ENCODE peak calls at places on chromosomes 5 and 9, in eight cellular contexts. One of them, this sample, is unnamed.
A peak's percentile ranks its signal among the peaks of the same experiment; 100 is the strongest.

GRCh38 chr9:124695280-124695890 is 75.7 kb downstream of the NR6A1 start:
- DNase-seq in tibial artery: no peak
- DNase-seq in AG10803: peak; percentile 55
- DNase-seq in sigmoid colon: no peak
- DNase-seq in Panc1: no peak
- DNase-seq in A549: peak; percentile 4
- DNase-seq in OCI-LY7: no peak
- DNase-seq in right atrium auricular region: no peak
- DNase-seq in this sample: no peak

GRCh38 chr9:115250646-115251045 is 132.7 kb upstream of the TNC start:
- DNase-seq in tibial artery: no peak
- DNase-seq in AG10803: peak; percentile 98
- DNase-seq in sigmoid colon: no peak
- DNase-seq in Panc1: no peak
- DNase-seq in A549: no peak
- DNase-seq in OCI-LY7: no peak
- DNase-seq in right atrium auricular region: no peak
- DNase-seq in this sample: peak; percentile 90

GRCh38 chr5:128681764-128682664 is 144.0 kb upstream of the FBN2 start:
- DNase-seq in tibial artery: no peak
- DNase-seq in AG10803: no peak
- DNase-seq in sigmoid colon: no peak
- DNase-seq in Panc1: no peak
- DNase-seq in A549: no peak
- DNase-seq in OCI-LY7: no peak
- DNase-seq in right atrium auricular region: no peak
- DNase-seq in this sample: peak; percentile 33

GRCh38 chr9:16417101-16417500 is 453.4 kb downstream of the BNC2 start:
- DNase-seq in tibial artery: no peak
- DNase-seq in AG10803: peak; percentile 97
- DNase-seq in sigmoid colon: no peak
- DNase-seq in Panc1: no peak
- DNase-seq in A549: peak; percentile 66
- DNase-seq in OCI-LY7: no peak
- DNase-seq in right atrium auricular region: no peak
- DNase-seq in this sample: peak; percentile 82

GRCh38 chr9:127015926-127016512 is 101.4 kb downstream of the RALGPS1 start:
- DNase-seq in tibial artery: no peak
- DNase-seq in AG10803: no peak
- DNase-seq in sigmoid colon: no peak
- DNase-seq in Panc1: no peak
- DNase-seq in A549: no peak
- DNase-seq in OCI-LY7: no peak
- DNase-seq in right atrium auricular region: no peak
- DNase-seq in this sample: no peak

GRCh38 chr5:57327934-57328333 is 154.1 kb downstream of the GPBP1 start:
- DNase-seq in tibial artery: no peak
- DNase-seq in AG10803: no peak
- DNase-seq in sigmoid colon: no peak
- DNase-seq in Panc1: no peak
- DNase-seq in A549: peak; percentile 42
- DNase-seq in OCI-LY7: no peak
- DNase-seq in right atrium auricular region: no peak
- DNase-seq in this sample: peak; percentile 46

GRCh38 chr9:80796662-80797426 is 892.5 kb downstream of the TLE1 start:
- DNase-seq in tibial artery: no peak
- DNase-seq in AG10803: no peak
- DNase-seq in sigmoid colon: peak; percentile 67
- DNase-seq in Panc1: no peak
- DNase-seq in A549: no peak
- DNase-seq in OCI-LY7: no peak
- DNase-seq in right atrium auricular region: no peak
- DNase-seq in this sample: no peak

GRCh38 chr9:13587581-13587980 is 308.1 kb upstream of the MPDZ start:
- DNase-seq in tibial artery: no peak
- DNase-seq in AG10803: no peak
- DNase-seq in sigmoid colon: no peak
- DNase-seq in Panc1: no peak
- DNase-seq in A549: no peak
- DNase-seq in OCI-LY7: no peak
- DNase-seq in right atrium auricular region: no peak
- DNase-seq in this sample: no peak

GRCh38 chr5:172956936-172957335 is 2.3 kb upstream of the RPL26L1 start:
- DNase-seq in tibial artery: no peak
- DNase-seq in AG10803: peak; percentile 50
- DNase-seq in sigmoid colon: no peak
- DNase-seq in Panc1: no peak
- DNase-seq in A549: no peak
- DNase-seq in OCI-LY7: no peak
- DNase-seq in right atrium auricular region: no peak
- DNase-seq in this sample: no peak

GRCh38 chr5:164353155-164353554 is 847.7 kb downstream of the MAT2B start:
- DNase-seq in tibial artery: no peak
- DNase-seq in AG10803: no peak
- DNase-seq in sigmoid colon: no peak
- DNase-seq in Panc1: no peak
- DNase-seq in A549: no peak
- DNase-seq in OCI-LY7: no peak
- DNase-seq in right atrium auricular region: no peak
- DNase-seq in this sample: peak; percentile 56

GRCh38 chr9:96674914-96675538 is 19.9 kb upstream of the PRXL2C start:
- DNase-seq in tibial artery: no peak
- DNase-seq in AG10803: peak; percentile 23
- DNase-seq in sigmoid colon: no peak
- DNase-seq in Panc1: no peak
- DNase-seq in A549: peak; percentile 33
- DNase-seq in OCI-LY7: no peak
- DNase-seq in right atrium auricular region: no peak
- DNase-seq in this sample: peak; percentile 56

GRCh38 chr9:13064060-13064459 is 215.4 kb downstream of the MPDZ start:
- DNase-seq in tibial artery: no peak
- DNase-seq in AG10803: no peak
- DNase-seq in sigmoid colon: no peak
- DNase-seq in Panc1: no peak
- DNase-seq in A549: no peak
- DNase-seq in OCI-LY7: no peak
- DNase-seq in right atrium auricular region: no peak
- DNase-seq in this sample: no peak

GRCh38 chr5:54793612-54794436 is 191.6 kb downstream of the ESM1 start:
- DNase-seq in tibial artery: no peak
- DNase-seq in AG10803: peak; percentile 77
- DNase-seq in sigmoid colon: no peak
- DNase-seq in Panc1: no peak
- DNase-seq in A549: no peak
- DNase-seq in OCI-LY7: no peak
- DNase-seq in right atrium auricular region: no peak
- DNase-seq in this sample: no peak

DNA sequence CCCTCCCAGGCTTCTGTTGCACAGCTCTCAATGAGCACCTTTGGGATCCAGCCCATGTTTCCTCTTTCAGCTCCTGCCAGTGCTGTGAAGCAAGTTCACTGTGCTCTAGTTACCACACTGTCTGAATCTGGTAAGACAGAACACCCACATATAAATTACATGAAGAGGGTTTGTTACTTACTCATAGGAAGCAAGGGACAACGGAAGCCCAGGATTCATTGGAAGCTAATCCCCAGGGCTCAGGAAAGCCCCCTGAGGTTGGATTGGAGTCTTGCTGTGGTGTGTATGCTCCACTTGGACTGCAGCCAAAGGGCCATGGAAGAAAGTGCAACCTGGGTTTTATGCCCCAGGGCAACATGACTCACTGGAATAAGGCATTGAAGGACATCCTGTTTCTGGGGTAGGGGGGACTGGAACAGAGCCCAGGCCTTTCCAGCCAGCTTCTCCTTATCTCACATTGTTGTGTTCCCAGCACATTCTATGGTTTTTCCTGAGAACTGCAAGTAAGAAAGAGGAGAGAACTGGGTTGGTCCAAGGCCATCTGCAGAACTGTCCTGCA is 15.6 kb upstream of the CLK4 start:
- DNase-seq in tibial artery: no peak
- DNase-seq in AG10803: peak; percentile 57
- DNase-seq in sigmoid colon: no peak
- DNase-seq in Panc1: no peak
- DNase-seq in A549: no peak
- DNase-seq in OCI-LY7: no peak
- DNase-seq in right atrium auricular region: no peak
- DNase-seq in this sample: peak; percentile 96
- TF ChIP-seq CTCF in tibial artery: no peak
- TF ChIP-seq CTCF in AG10803: no peak
- TF ChIP-seq CTCF in sigmoid colon: no peak
- TF ChIP-seq CTCF in Panc1: no peak
- TF ChIP-seq CTCF in A549: no peak
- TF ChIP-seq CTCF in OCI-LY7: no peak
- TF ChIP-seq CTCF in right atrium auricular region: no peak
- TF ChIP-seq CTCF in this sample: no peak

GRCh38 chr5:125348936-125349335 is 602.5 kb upstream of the ZNF608 start:
- DNase-seq in tibial artery: no peak
- DNase-seq in AG10803: no peak
- DNase-seq in sigmoid colon: no peak
- DNase-seq in Panc1: no peak
- DNase-seq in A549: no peak
- DNase-seq in OCI-LY7: no peak
- DNase-seq in right atrium auricular region: no peak
- DNase-seq in this sample: no peak

GRCh38 chr5:125342938-125343401 is 596.5 kb upstream of the ZNF608 start:
- DNase-seq in tibial artery: no peak
- DNase-seq in AG10803: peak; percentile 35
- DNase-seq in sigmoid colon: no peak
- DNase-seq in Panc1: no peak
- DNase-seq in A549: no peak
- DNase-seq in OCI-LY7: no peak
- DNase-seq in right atrium auricular region: no peak
- DNase-seq in this sample: peak; percentile 75

GRCh38 chr5:125349432-125349831 is 603.0 kb upstream of the ZNF608 start:
- DNase-seq in tibial artery: no peak
- DNase-seq in AG10803: peak; percentile 66
- DNase-seq in sigmoid colon: no peak
- DNase-seq in Panc1: no peak
- DNase-seq in A549: no peak
- DNase-seq in OCI-LY7: no peak
- DNase-seq in right atrium auricular region: no peak
- DNase-seq in this sample: peak; percentile 69

GRCh38 chr5:125346316-125346715 is 599.9 kb upstream of the ZNF608 start:
- DNase-seq in tibial artery: no peak
- DNase-seq in AG10803: no peak
- DNase-seq in sigmoid colon: no peak
- DNase-seq in Panc1: no peak
- DNase-seq in A549: no peak
- DNase-seq in OCI-LY7: no peak
- DNase-seq in right atrium auricular region: no peak
- DNase-seq in this sample: no peak

GRCh38 chr5:125348221-125348692 is 601.8 kb upstream of the ZNF608 start:
- DNase-seq in tibial artery: no peak
- DNase-seq in AG10803: peak; percentile 47
- DNase-seq in sigmoid colon: no peak
- DNase-seq in Panc1: no peak
- DNase-seq in A549: no peak
- DNase-seq in OCI-LY7: no peak
- DNase-seq in right atrium auricular region: peak; percentile 69
- DNase-seq in this sample: peak; percentile 83
- H3K4me3 ChIP-seq in tibial artery: no peak overlapping the region
- H3K4me3 ChIP-seq in AG10803: peak overlapping the region; percentile 4
- H3K4me3 ChIP-seq in sigmoid colon: no peak overlapping the region
- H3K4me3 ChIP-seq in Panc1: no peak overlapping the region
- H3K4me3 ChIP-seq in A549: no peak overlapping the region
- H3K4me3 ChIP-seq in OCI-LY7: no peak overlapping the region
- H3K4me3 ChIP-seq in right atrium auricular region: no peak overlapping the region
- H3K4me3 ChIP-seq in this sample: peak overlapping the region; percentile 3

GRCh38 chr5:31664566-31664965 is 25.6 kb downstream of the PDZD2 start:
- DNase-seq in tibial artery: no peak
- DNase-seq in AG10803: no peak
- DNase-seq in sigmoid colon: no peak
- DNase-seq in Panc1: no peak
- DNase-seq in A549: peak; percentile 74
- DNase-seq in OCI-LY7: peak; percentile 30
- DNase-seq in right atrium auricular region: no peak
- DNase-seq in this sample: peak; percentile 6
- TF ChIP-seq CTCF in tibial artery: no peak
- TF ChIP-seq CTCF in AG10803: no peak
- TF ChIP-seq CTCF in sigmoid colon: no peak
- TF ChIP-seq CTCF in Panc1: peak; percentile 66
- TF ChIP-seq CTCF in A549: peak; percentile 40
- TF ChIP-seq CTCF in OCI-LY7: peak; percentile 66
- TF ChIP-seq CTCF in right atrium auricular region: no peak
- TF ChIP-seq CTCF in this sample: no peak

GRCh38 chr9:35510745-35511428 is 21.0 kb downstream of the RUSC2 start:
- DNase-seq in tibial artery: peak; percentile 95
- DNase-seq in AG10803: peak; percentile 100
- DNase-seq in sigmoid colon: peak; percentile 94
- DNase-seq in Panc1: no peak
- DNase-seq in A549: peak; percentile 97
- DNase-seq in OCI-LY7: no peak
- DNase-seq in right atrium auricular region: peak; percentile 92
- DNase-seq in this sample: peak; percentile 97
- H3K4me3 ChIP-seq in tibial artery: no peak overlapping the region
- H3K4me3 ChIP-seq in AG10803: no peak overlapping the region
- H3K4me3 ChIP-seq in sigmoid colon: no peak overlapping the region
- H3K4me3 ChIP-seq in Panc1: no peak overlapping the region
- H3K4me3 ChIP-seq in A549: peak overlapping the region; percentile 8
- H3K4me3 ChIP-seq in OCI-LY7: no peak overlapping the region
- H3K4me3 ChIP-seq in right atrium auricular region: no peak overlapping the region
- H3K4me3 ChIP-seq in this sample: no peak overlapping the region

DNA sequence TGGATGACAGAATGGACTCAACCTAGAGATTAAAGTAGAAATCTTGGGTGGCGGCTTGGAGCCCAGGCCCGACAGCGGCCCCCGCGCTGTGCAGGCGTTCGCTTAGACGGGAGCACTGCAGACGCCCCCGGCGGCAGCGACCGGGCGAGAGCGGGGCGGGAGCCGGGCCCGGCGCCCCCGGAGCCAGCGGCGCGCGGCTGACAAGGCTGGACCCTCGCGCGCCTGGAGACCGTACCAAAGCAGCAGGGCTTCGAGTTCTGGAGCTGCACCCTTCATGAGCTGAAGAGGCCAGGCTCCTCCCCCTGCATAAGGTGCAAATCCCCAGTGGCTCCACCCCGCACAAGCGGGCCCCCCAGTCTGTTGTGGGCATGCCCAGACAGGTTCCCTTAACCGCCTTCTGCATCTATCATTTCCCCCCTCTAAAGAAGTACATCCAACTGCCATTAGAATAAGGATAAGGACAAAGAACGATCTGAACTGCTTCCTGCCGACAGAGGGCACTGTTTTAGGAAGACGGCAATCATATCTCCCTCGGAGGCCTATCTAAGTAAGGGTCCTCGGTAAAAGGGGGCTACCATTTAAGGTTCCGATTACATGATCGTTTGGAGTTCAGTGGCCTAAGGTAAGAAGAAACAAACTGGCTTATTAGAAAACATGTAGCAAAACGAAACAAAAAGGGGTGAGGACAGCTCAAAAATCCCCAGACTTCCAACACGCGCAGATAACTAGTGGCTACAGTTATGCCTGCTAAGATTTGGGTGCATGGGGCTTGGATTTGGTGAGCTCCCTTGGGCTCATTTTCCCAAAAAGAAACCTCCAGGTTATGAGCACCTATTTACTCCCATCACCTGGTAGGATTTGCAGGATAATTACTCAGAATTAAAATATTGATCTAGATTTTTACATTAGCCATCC is 66.3 kb downstream of the RGMB start:
- DNase-seq in tibial artery: no peak
- DNase-seq in AG10803: peak; percentile 8
- DNase-seq in sigmoid colon: no peak
- DNase-seq in Panc1: peak; percentile 8
- DNase-seq in A549: peak; percentile 26
- DNase-seq in OCI-LY7: peak; percentile 9
- DNase-seq in right atrium auricular region: no peak
- DNase-seq in this sample: peak; percentile 32
- TF ChIP-seq CTCF in tibial artery: no peak
- TF ChIP-seq CTCF in AG10803: peak; percentile 52
- TF ChIP-seq CTCF in sigmoid colon: no peak
- TF ChIP-seq CTCF in Panc1: peak; percentile 80
- TF ChIP-seq CTCF in A549: peak; percentile 43
- TF ChIP-seq CTCF in OCI-LY7: peak; percentile 60
- TF ChIP-seq CTCF in right atrium auricular region: peak; percentile 38
- TF ChIP-seq CTCF in this sample: peak; percentile 44

This sample was measured in cardiac fibroblast.